ENCODE peak calls at places on chromosomes 3 and 15, in six cellular contexts. O, L, K, E, U and I are unnamed samples.

GRCh38 chr15:66947471-66947870 is 117.9 kb upstream of the SMAD3 start:
- DNase-seq in O (no peak), U (no peak), E (no peak), K (no peak), L (no peak), I (no peak)

GRCh38 chr3:46508850-46509591 is 11.2 kb downstream of the RTP3 start:
- DNase-seq in L (no peak), O (no peak), E (no peak), U (no peak), K (no peak), I (no peak)

GRCh38 chr15:94168250-94168649 is 63.1 kb upstream of the MCTP2 start:
- DNase-seq in O (no peak), K (no peak), E (no peak), L (no peak), U (no peak), I (no peak)

GRCh38 chr15:64686130-64686735 is 89.2 kb downstream of the RBPMS2 start:
- DNase-seq in E (no peak), L (peak; percentile 27), O (no peak), K (peak; percentile 67), U (peak; percentile 73), I (peak; percentile 52)

GRCh38 chr3:46725663-46726314 is 8.1 kb upstream of the PRSS50 start:
- DNase-seq in U (peak; percentile 39), E (no peak), K (no peak), L (no peak), O (no peak), I (no peak)

GRCh38 chr3:157669403-157669802 is 166.2 kb upstream of the VEPH1 start:
- DNase-seq in K (no peak), U (no peak), L (no peak), E (no peak), O (no peak), I (no peak)

GRCh38 chr3:104437131-104437750 is 929.5 kb upstream of the ALCAM start:
- DNase-seq in E (no peak), K (peak; percentile 1), L (no peak), O (no peak), U (peak; percentile 68), I (no peak)

GRCh38 chr3:190458040-190458439 is 8.3 kb upstream of the TMEM207 start:
- DNase-seq in L (no peak), O (no peak), E (no peak), U (peak; percentile 23), K (no peak), I (no peak)

GRCh38 chr3:127726894-127727293 is 54.1 kb downstream of the ABTB1 start:
- DNase-seq in U (no peak), K (no peak), L (no peak), E (no peak), O (no peak), I (no peak)

GRCh38 chr15:81889480-81889871 is 156.3 kb downstream of the MEX3B start:
- DNase-seq in O (no peak), E (no peak), L (no peak), U (no peak), K (no peak), I (no peak)

GRCh38 chr3:113254171-113254947 is 43.0 kb downstream of the BOC start:
- DNase-seq in O (no peak), E (no peak), L (no peak), U (peak; percentile 38), K (no peak), I (no peak)

GRCh38 chr15:65660927-65661326 is 39.2 kb downstream of the SLC24A1 start:
- DNase-seq in E (no peak), U (peak; percentile 40), L (no peak), K (no peak), O (no peak), I (no peak)

GRCh38 chr3:149566296-149566945 is 91.4 kb downstream of the WWTR1 start:
- DNase-seq in U (peak; percentile 45), L (no peak), K (no peak), O (no peak), E (no peak), I (no peak)

GRCh38 chr3:30453364-30454039 is 152.9 kb upstream of the TGFBR2 start:
- DNase-seq in O (no peak), L (no peak), U (peak; percentile 41), K (no peak), E (no peak), I (no peak)

GRCh38 chr3:42164635-42165034 is 73.5 kb downstream of the TRAK1 start:
- DNase-seq in E (no peak), L (no peak), K (no peak), O (no peak), U (no peak), I (no peak)

GRCh38 chr3:148226246-148226645 is 471.5 kb upstream of the AGTR1 start:
- DNase-seq in U (no peak), L (no peak), O (no peak), K (no peak), E (no peak), I (no peak)

GRCh38 chr3:196272826-196273225 is 14.7 kb downstream of the PCYT1A start:
- DNase-seq in K (no peak), L (no peak), E (no peak), O (no peak), U (no peak), I (no peak)

GRCh38 chr15:44736261-44736765 is at the start of gene TRIM69:
- DNase-seq in K (no peak), O (no peak), U (no peak), E (no peak), L (no peak), I (peak; percentile 54)

GRCh38 chr3:36988336-36988735 is 4.6 kb downstream of the EPM2AIP1 start:
- DNase-seq in E (no peak), K (no peak), U (no peak), O (no peak), L (no peak), I (no peak)

GRCh38 chr3:36991147-36991546 is 1.8 kb downstream of the EPM2AIP1 start:
- DNase-seq in K (no peak), O (no peak), U (no peak), E (no peak), L (no peak), I (peak; percentile 34)

GRCh38 chr3:36991923-36992805 is 767 bp downstream of the EPM2AIP1 start:
- DNase-seq in L (no peak), K (peak; percentile 8), U (peak; percentile 52), O (no peak), E (no peak), I (no peak)

GRCh38 chr3:36989000-36989399 is 3.9 kb downstream of the EPM2AIP1 start:
- DNase-seq in U (no peak), K (no peak), O (no peak), E (no peak), L (no peak), I (no peak)

GRCh38 chr3:36989568-36989967 is 3.4 kb downstream of the EPM2AIP1 start:
- DNase-seq in O (no peak), K (no peak), L (no peak), U (no peak), E (no peak), I (no peak)
- H3K4me1 ChIP-seq in O (peaks cover 57% of the 10 kb centered on the region), K (peaks cover 30% of the 10 kb centered on the region), L (peaks cover 21% of the 10 kb centered on the region), U (peaks cover 41% of the 10 kb centered on the region), E (no peaks in the 10 kb centered on the region), I (peaks cover 58% of the 10 kb centered on the region)

GRCh38 chr15:25733856-25734679 is 129.1 kb downstream of the ATP10A start:
- DNase-seq in K (no peak), L (no peak), U (no peak), E (no peak), O (no peak), I (no peak)
- H3K9me3 ChIP-seq in K (no peaks in the 10 kb centered on the region), L (no peaks in the 10 kb centered on the region), U (no peaks in the 10 kb centered on the region), E (no peaks in the 10 kb centered on the region), O (no peaks in the 10 kb centered on the region), I (no peaks in the 10 kb centered on the region)

GRCh38 chr15:93088981-93089854 is at the start of gene RGMA:
- DNase-seq in U (peak; percentile 15), K (no peak), L (no peak), E (peak; percentile 34), O (no peak), I (no peak)
- H3K4me3 ChIP-seq in U (peak within 1 kb of the TSS; percentile 27), K (peak within 1 kb of the TSS; percentile 45), L (peak within 1 kb of the TSS; percentile 47), E (peak within 1 kb of the TSS; percentile 43), O (peak within 1 kb of the TSS; percentile 21), I (peak within 1 kb of the TSS; percentile 37)

DNA sequence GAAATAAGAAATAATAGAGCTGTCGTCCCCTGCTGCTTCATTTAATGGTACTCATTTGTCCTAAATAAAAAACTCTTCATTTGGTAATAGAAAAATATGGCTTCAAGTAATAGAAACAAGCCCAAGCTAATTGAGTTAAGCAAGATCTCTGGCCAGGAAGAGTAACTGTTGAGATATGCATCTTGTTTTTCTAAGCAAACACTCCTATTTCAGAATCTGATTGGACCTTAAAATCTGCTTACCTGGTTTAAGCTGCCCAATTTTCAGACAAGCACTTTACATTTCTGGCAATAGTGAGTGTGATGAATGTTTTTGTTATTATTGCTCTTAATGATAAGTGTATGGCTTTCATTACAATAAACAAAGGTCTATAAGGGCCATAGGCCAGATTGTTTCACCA is 86.2 kb downstream of the CMSS1 start:
- DNase-seq in O (no peak), U (no peak), K (no peak), L (no peak), E (no peak), I (no peak)
- H3K4me1 ChIP-seq in O (no peaks in the 10 kb centered on the region), U (no peaks in the 10 kb centered on the region), K (peaks cover 31% of the 10 kb centered on the region), L (peaks cover 18% of the 10 kb centered on the region), E (no peaks in the 10 kb centered on the region), I (no peaks in the 10 kb centered on the region)

GRCh38 chr15:84621358-84621979 is 20.7 kb downstream of the ZSCAN2 start:
- DNase-seq in E (no peak), U (no peak), K (no peak), O (no peak), L (no peak), I (no peak)
- H3K9me3 ChIP-seq in E (no peaks in the 10 kb centered on the region), U (peaks cover 2% of the 10 kb centered on the region), K (peaks cover 46% of the 10 kb centered on the region), O (peaks cover 20% of the 10 kb centered on the region), L (peaks cover 34% of the 10 kb centered on the region), I (peaks cover 24% of the 10 kb centered on the region)

GRCh38 chr3:57093489-57093888 is 33.0 kb downstream of the SPATA12 start:
- DNase-seq in K (no peak), U (no peak), E (no peak), O (no peak), L (no peak), I (no peak)

GRCh38 chr3:57091874-57092273 is 31.4 kb downstream of the SPATA12 start:
- DNase-seq in O (no peak), L (no peak), K (no peak), E (no peak), U (no peak), I (no peak)

GRCh38 chr3:57094011-57094535 is 33.6 kb downstream of the SPATA12 start:
- DNase-seq in U (no peak), K (no peak), L (no peak), E (no peak), O (no peak), I (no peak)

GRCh38 chr3:57095361-57095760 is 34.9 kb downstream of the SPATA12 start:
- DNase-seq in K (no peak), L (no peak), U (no peak), E (no peak), O (no peak), I (no peak)

DNA sequence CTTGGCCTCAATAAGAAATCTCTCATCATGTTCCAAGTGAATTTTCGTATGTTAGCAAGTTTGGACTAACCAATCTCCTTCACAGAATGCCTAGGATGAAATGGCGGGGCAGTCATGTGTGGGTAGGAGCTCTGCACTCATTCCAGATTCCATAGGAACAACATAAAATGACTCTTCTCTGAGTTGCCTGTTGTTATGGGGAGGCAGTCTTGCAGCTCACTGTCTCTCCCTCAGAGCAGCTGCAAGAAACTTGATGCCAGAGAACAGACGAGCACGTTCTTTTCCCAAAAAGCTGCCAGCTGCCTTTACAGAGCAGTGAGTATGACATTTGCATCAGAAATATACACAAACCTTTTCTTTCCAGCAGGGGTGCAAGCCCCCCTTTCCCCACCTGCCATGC is 34.1 kb downstream of the SPATA12 start:
- DNase-seq in O (no peak), U (peak; percentile 31), K (no peak), L (no peak), E (no peak), I (no peak)
- H3K4me3 ChIP-seq in O (no peak overlapping the region), U (no peak overlapping the region), K (no peak overlapping the region), L (no peak overlapping the region), E (no peak overlapping the region), I (no peak overlapping the region)